ENCODE peak calls at places on chromosomes 16 and 17, in four cellular contexts. One of them, this sample, is unnamed.

GRCh38 chr16:11057696-11058345 is 113.5 kb downstream of the CLEC16A start:
- DNase-seq in cardiac muscle cell: no peak
- DNase-seq in activated CD8-positive, alpha-beta memory T cell treated with anti-CD3 and anti-CD28 coated beads for 1 hour: no peak
- DNase-seq in adipocyte: no peak
- DNase-seq in this sample: no peak

GRCh38 chr16:54291981-54292487 is 5.4 kb upstream of the IRX3 start:
- DNase-seq in activated CD8-positive, alpha-beta memory T cell treated with anti-CD3 and anti-CD28 coated beads for 1 hour: no peak
- DNase-seq in cardiac muscle cell: no peak
- DNase-seq in adipocyte: peak
- DNase-seq in this sample: no peak

GRCh38 chr17:4806420-4806769 is 557 bp upstream of the PLD2 start:
- DNase-seq in activated CD8-positive, alpha-beta memory T cell treated with anti-CD3 and anti-CD28 coated beads for 1 hour: no peak
- DNase-seq in cardiac muscle cell: peak
- DNase-seq in adipocyte: no peak
- DNase-seq in this sample: peak

GRCh38 chr17:8479431-8479947 is 43.8 kb downstream of the NDEL1 start:
- DNase-seq in cardiac muscle cell: peak
- DNase-seq in activated CD8-positive, alpha-beta memory T cell treated with anti-CD3 and anti-CD28 coated beads for 1 hour: no peak
- DNase-seq in adipocyte: peak
- DNase-seq in this sample: peak

GRCh38 chr17:78884148-78884870 is 18.7 kb downstream of the CEP295NL start:
- DNase-seq in activated CD8-positive, alpha-beta memory T cell treated with anti-CD3 and anti-CD28 coated beads for 1 hour: no peak
- DNase-seq in cardiac muscle cell: peak
- DNase-seq in adipocyte: peak
- DNase-seq in this sample: peak

GRCh38 chr16:82081271-82081670 is 46.2 kb downstream of the HSD17B2 start:
- DNase-seq in adipocyte: no peak
- DNase-seq in activated CD8-positive, alpha-beta memory T cell treated with anti-CD3 and anti-CD28 coated beads for 1 hour: no peak
- DNase-seq in cardiac muscle cell: no peak
- DNase-seq in this sample: no peak

GRCh38 chr16:67456383-67457140 is 24.4 kb downstream of the ATP6V0D1 start:
- DNase-seq in adipocyte: peak
- DNase-seq in cardiac muscle cell: peak
- DNase-seq in activated CD8-positive, alpha-beta memory T cell treated with anti-CD3 and anti-CD28 coated beads for 1 hour: no peak
- DNase-seq in this sample: peak

GRCh38 chr17:48483471-48484131 is 47.2 kb downstream of the HOXB1 start:
- DNase-seq in cardiac muscle cell: peak
- DNase-seq in activated CD8-positive, alpha-beta memory T cell treated with anti-CD3 and anti-CD28 coated beads for 1 hour: no peak
- DNase-seq in adipocyte: peak
- DNase-seq in this sample: peak

GRCh38 chr17:42584880-42585279 is 7.4 kb upstream of the PSMC3IP start:
- DNase-seq in cardiac muscle cell: no peak
- DNase-seq in activated CD8-positive, alpha-beta memory T cell treated with anti-CD3 and anti-CD28 coated beads for 1 hour: no peak
- DNase-seq in adipocyte: no peak
- DNase-seq in this sample: no peak

GRCh38 chr17:81939881-81940385 is 2.8 kb upstream of the PYCR1 start:
- DNase-seq in activated CD8-positive, alpha-beta memory T cell treated with anti-CD3 and anti-CD28 coated beads for 1 hour: no peak
- DNase-seq in adipocyte: no peak
- DNase-seq in cardiac muscle cell: peak
- DNase-seq in this sample: no peak

GRCh38 chr17:14813649-14814048 is 451.5 kb downstream of the PMP22 start:
- DNase-seq in activated CD8-positive, alpha-beta memory T cell treated with anti-CD3 and anti-CD28 coated beads for 1 hour: no peak
- DNase-seq in cardiac muscle cell: peak
- DNase-seq in adipocyte: no peak
- DNase-seq in this sample: no peak

GRCh38 chr16:86951831-86952598 is 365.2 kb downstream of the C16orf95 start:
- DNase-seq in cardiac muscle cell: peak
- DNase-seq in activated CD8-positive, alpha-beta memory T cell treated with anti-CD3 and anti-CD28 coated beads for 1 hour: no peak
- DNase-seq in adipocyte: peak
- DNase-seq in this sample: peak

GRCh38 chr16:1723450-1724147 is 17.6 kb downstream of the MAPK8IP3 start:
- DNase-seq in cardiac muscle cell: peak
- DNase-seq in adipocyte: peak
- DNase-seq in activated CD8-positive, alpha-beta memory T cell treated with anti-CD3 and anti-CD28 coated beads for 1 hour: no peak
- DNase-seq in this sample: peak

GRCh38 chr16:19008245-19008644 is 24.5 kb downstream of the TMC7 start:
- DNase-seq in adipocyte: peak
- DNase-seq in activated CD8-positive, alpha-beta memory T cell treated with anti-CD3 and anti-CD28 coated beads for 1 hour: no peak
- DNase-seq in cardiac muscle cell: peak
- DNase-seq in this sample: peak

GRCh38 chr17:30477758-30478115 is 529 bp downstream of the GOSR1 start:
- DNase-seq in adipocyte: peak
- DNase-seq in activated CD8-positive, alpha-beta memory T cell treated with anti-CD3 and anti-CD28 coated beads for 1 hour: no peak
- DNase-seq in cardiac muscle cell: peak
- DNase-seq in this sample: peak

GRCh38 chr16:22614271-22614947 is 103.7 kb downstream of the NPIPB5 start:
- DNase-seq in adipocyte: no peak
- DNase-seq in activated CD8-positive, alpha-beta memory T cell treated with anti-CD3 and anti-CD28 coated beads for 1 hour: no peak
- DNase-seq in cardiac muscle cell: no peak
- DNase-seq in this sample: peak

GRCh38 chr17:78381601-78382168 is 3.2 kb downstream of the PGS1 start:
- DNase-seq in adipocyte: no peak
- DNase-seq in activated CD8-positive, alpha-beta memory T cell treated with anti-CD3 and anti-CD28 coated beads for 1 hour: no peak
- DNase-seq in cardiac muscle cell: no peak
- DNase-seq in this sample: peak

GRCh38 chr16:89639385-89639784 is 18.1 kb downstream of the CHMP1A start:
- DNase-seq in cardiac muscle cell: no peak
- DNase-seq in activated CD8-positive, alpha-beta memory T cell treated with anti-CD3 and anti-CD28 coated beads for 1 hour: no peak
- DNase-seq in adipocyte: no peak
- DNase-seq in this sample: no peak

GRCh38 chr16:67516296-67517177 is 12.1 kb upstream of the RIPOR1 start:
- DNase-seq in adipocyte: peak
- DNase-seq in activated CD8-positive, alpha-beta memory T cell treated with anti-CD3 and anti-CD28 coated beads for 1 hour: no peak
- DNase-seq in cardiac muscle cell: peak
- DNase-seq in this sample: peak

GRCh38 chr17:30920282-30920681 is 1.5 kb upstream of the ADAP2 start:
- DNase-seq in activated CD8-positive, alpha-beta memory T cell treated with anti-CD3 and anti-CD28 coated beads for 1 hour: no peak
- DNase-seq in cardiac muscle cell: no peak
- DNase-seq in adipocyte: no peak
- DNase-seq in this sample: peak

GRCh38 chr17:75897076-75898019 is 597 bp upstream of the TRIM65 start:
- DNase-seq in adipocyte: no peak
- DNase-seq in activated CD8-positive, alpha-beta memory T cell treated with anti-CD3 and anti-CD28 coated beads for 1 hour: no peak
- DNase-seq in cardiac muscle cell: no peak
- DNase-seq in this sample: no peak

This sample was measured in EH.